ENCODE peak calls at places on chromosomes 6 and 20, in six cellular contexts. S, I, W, O, P and T are unnamed samples.

GRCh38 chr20:9454781-9455180 is 59.6 kb upstream of the LAMP5 start:
- DNase-seq in S (no peak), I (no peak), W (no peak), O (no peak), P (no peak), T (no peak)

GRCh38 chr6:52417675-52418111 is 2.4 kb upstream of the EFHC1 start:
- DNase-seq in S (no peak), I (no peak), W (no peak), O (no peak), P (peak), T (no peak)

GRCh38 chr20:17533396-17533795 is 2.2 kb upstream of the BFSP1 start:
- DNase-seq in S (peak), I (no peak), W (no peak), O (peak), P (peak), T (peak)

GRCh38 chr20:59778615-59779200 is 154.7 kb downstream of the SYCP2 start:
- DNase-seq in S (no peak), I (no peak), W (no peak), O (no peak), P (no peak), T (no peak)

GRCh38 chr6:15730442-15730841 is 67.6 kb upstream of the DTNBP1 start:
- DNase-seq in S (no peak), I (no peak), W (no peak), O (no peak), P (no peak), T (peak)

GRCh38 chr6:136683209-136683941 is 108.9 kb downstream of the MAP3K5 start:
- DNase-seq in S (no peak), I (no peak), W (no peak), O (no peak), P (no peak), T (no peak)

GRCh38 chr20:3077618-3078134 is 6.3 kb downstream of the OXT start:
- DNase-seq in S (no peak), I (no peak), W (no peak), O (no peak), P (no peak), T (no peak)

GRCh38 chr20:23147964-23148720 is 62.0 kb upstream of the CD93 start:
- DNase-seq in S (no peak), I (peak), W (no peak), O (peak), P (peak), T (no peak)

GRCh38 chr6:2157441-2158127 is 87.8 kb downstream of the GMDS start:
- DNase-seq in S (no peak), I (no peak), W (no peak), O (peak), P (no peak), T (no peak)

DNA sequence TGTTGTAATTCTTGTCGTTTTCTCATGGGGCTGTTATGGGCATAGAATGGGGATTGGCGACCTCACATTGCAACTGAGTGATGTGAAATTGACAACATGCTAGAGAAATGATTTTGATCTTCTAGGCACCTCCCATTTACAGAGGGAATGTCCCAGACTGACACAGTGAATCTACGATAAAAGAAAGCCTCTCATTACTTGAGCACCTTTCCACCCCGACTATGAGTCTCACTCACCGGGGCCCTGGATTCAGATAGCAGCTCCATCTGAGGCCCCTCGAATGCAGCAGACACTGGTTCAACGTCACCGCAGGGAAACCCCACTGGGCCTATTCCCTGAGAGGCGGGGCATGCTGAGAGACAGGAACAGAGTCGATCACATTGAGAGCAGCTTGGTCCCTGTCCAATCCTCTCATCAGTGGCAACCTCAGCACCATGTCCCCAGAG is 49.1 kb downstream of the NFATC2 start:
- DNase-seq in S (no peak), I (no peak), W (no peak), O (no peak), P (no peak), T (no peak)
- H3K4me3 ChIP-seq in S (no peak), I (no peak), W (no peak), O (no peak), P (no peak), T (no peak)

GRCh38 chr6:3741477-3741871 is 10.0 kb downstream of the PXDC1 start:
- DNase-seq in S (peak), I (no peak), W (no peak), O (no peak), P (no peak), T (no peak)

GRCh38 chr6:3744211-3744900 is 7.2 kb downstream of the PXDC1 start:
- DNase-seq in S (no peak), I (no peak), W (no peak), O (no peak), P (no peak), T (no peak)

GRCh38 chr6:3743541-3743940 is 8.0 kb downstream of the PXDC1 start:
- DNase-seq in S (no peak), I (no peak), W (no peak), O (no peak), P (no peak), T (no peak)

GRCh38 chr6:3742076-3742425 is 9.5 kb downstream of the PXDC1 start:
- DNase-seq in S (no peak), I (no peak), W (no peak), O (no peak), P (peak), T (no peak)

DNA sequence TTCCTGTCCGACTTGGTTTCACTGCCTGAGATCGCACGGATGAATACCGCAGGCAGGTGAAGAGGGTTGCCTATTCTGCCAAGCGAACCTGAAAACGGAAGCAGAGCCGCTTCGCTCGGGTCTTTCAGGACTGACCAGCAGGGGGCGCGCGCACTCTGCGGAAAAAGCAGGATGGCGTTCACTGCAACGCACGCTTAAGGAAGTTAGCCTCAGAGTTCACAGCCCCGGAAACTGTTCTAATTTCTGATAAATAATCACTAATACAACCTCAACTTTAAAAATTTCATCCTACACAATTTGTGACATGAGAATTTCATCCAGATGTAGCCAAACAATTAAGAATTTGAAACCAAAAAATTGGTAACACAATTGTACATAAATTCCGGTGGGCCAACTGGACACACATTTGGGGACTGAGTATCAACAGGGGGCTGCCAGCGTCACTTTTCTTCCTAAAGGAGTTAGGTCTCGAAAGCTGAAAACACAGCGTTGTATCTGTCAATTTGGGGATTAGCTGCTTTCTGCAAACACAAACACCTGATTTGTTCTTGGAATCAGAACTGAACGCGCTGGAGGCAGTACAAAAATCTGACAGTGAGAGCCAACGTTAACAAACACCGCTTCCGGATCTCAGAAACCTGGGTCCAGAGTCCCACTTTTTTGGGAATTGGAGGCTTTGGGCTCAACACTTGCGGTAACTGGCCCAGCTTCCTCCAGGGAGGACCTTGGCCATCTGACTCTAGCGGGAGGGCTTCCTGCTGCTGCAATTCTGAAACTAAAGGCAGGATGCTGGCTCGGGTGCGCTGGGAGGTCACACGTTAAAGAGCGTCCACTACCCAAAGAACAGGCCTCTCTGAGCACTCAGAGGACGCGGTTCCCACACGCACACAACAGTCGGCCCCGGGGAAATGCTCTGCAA is 8.8 kb downstream of the PXDC1 start:
- DNase-seq in S (peak), I (peak), W (peak), O (peak), P (peak), T (peak)
- H3K4me3 ChIP-seq in S (no peak), I (no peak), W (no peak), O (no peak), P (peak), T (peak)

GRCh38 chr6:143110572-143110971 is 49.9 kb downstream of the AIG1 start:
- DNase-seq in S (no peak), I (no peak), W (no peak), O (no peak), P (no peak), T (no peak)
- H3K4me3 ChIP-seq in S (no peak), I (no peak), W (no peak), O (no peak), P (no peak), T (no peak)

DNA sequence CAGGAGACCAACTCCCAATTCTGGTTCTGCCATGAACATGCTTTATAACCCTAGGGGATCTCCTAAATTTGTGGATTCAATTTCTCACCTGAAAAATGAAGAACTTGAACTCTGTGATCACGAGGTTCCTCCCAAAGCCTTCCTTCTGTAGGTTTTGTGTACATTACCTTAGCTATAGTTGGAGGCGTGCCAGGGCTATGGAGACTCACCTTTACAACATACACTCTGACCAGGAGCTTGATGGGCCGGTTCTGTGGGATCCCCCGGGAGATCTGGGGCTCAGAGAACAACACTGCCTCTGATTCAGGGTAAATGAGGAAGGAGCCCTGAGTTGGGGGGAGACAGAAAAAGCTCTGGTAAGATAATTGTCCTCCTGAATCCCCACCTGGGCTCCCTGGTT is 34.1 kb downstream of the ERGIC3 start:
- DNase-seq in S (no peak), I (no peak), W (no peak), O (no peak), P (peak), T (no peak)
- H3K4me3 ChIP-seq in S (no peak), I (no peak), W (no peak), O (no peak), P (peak), T (no peak)

GRCh38 chr6:26235240-26235730 is 129.7 kb upstream of the BTN3A2 start:
- DNase-seq in S (no peak), I (no peak), W (no peak), O (no peak), P (peak), T (no peak)
- H3K4me3 ChIP-seq in S (peak), I (peak), W (no peak), O (no peak), P (peak), T (peak)